ENCODE peak calls at places on chromosomes 12 and 14, in seven cellular contexts. K is H1, O is SK-N-SH, H is stomach, E is A549, N is ovary, Z is esophagus muscularis mucosa. U is an unnamed sample.
A peak's percentile ranks its signal among the peaks of the same experiment; 100 is the strongest.

GRCh38 chr12:121494093-121494787 is 86.6 kb downstream of the KDM2B start:
- DNase-seq in H (peak; percentile 46), K (peak; percentile 33), N (peak; percentile 25), Z (no peak), O (peak; percentile 73), E (peak; percentile 57), U (peak; percentile 33)

GRCh38 chr12:104348994-104349494 is 45.5 kb downstream of the EID3 start:
- DNase-seq in H (no peak), N (no peak), K (no peak), O (no peak), Z (no peak), E (no peak), U (no peak)

GRCh38 chr14:24364841-24365240 is 3.1 kb upstream of the NFATC4 start:
- DNase-seq in N (no peak), H (no peak), K (no peak), E (no peak), O (no peak), Z (no peak), U (no peak)

GRCh38 chr12:62625238-62625637 is 158.6 kb downstream of the MON2 start:
- DNase-seq in O (no peak), Z (peak; percentile 86), N (no peak), K (no peak), H (peak; percentile 40), E (no peak), U (no peak)

GRCh38 chr14:53921027-53921426 is 35.6 kb downstream of the BMP4 start:
- DNase-seq in N (no peak), H (no peak), Z (no peak), E (no peak), K (no peak), O (no peak), U (no peak)

GRCh38 chr12:72072613-72073212 is 134.1 kb downstream of the TPH2 start:
- DNase-seq in H (no peak), E (no peak), O (peak; percentile 20), K (no peak), Z (no peak), N (no peak), U (no peak)

GRCh38 chr12:31000751-31001150 is 72.9 kb upstream of the DDX11 start:
- DNase-seq in K (no peak), Z (no peak), H (no peak), O (no peak), N (no peak), E (no peak), U (no peak)

GRCh38 chr14:65927871-65928270 is 515.3 kb downstream of the FUT8 start:
- DNase-seq in O (no peak), E (no peak), N (no peak), H (peak; percentile 47), K (no peak), Z (peak; percentile 89), U (no peak)

GRCh38 chr14:97408937-97409860 is 612.0 kb downstream of the VRK1 start:
- DNase-seq in Z (no peak), O (no peak), H (no peak), K (no peak), N (no peak), E (no peak), U (no peak)

GRCh38 chr12:15015121-15015520 is 42.3 kb downstream of the PDE6H start:
- DNase-seq in E (no peak), O (no peak), H (no peak), N (no peak), Z (no peak), K (no peak), U (no peak)

GRCh38 chr14:22513066-22513812 is 75.8 kb downstream of the DAD1 start:
- DNase-seq in N (no peak), Z (no peak), O (no peak), K (no peak), E (no peak), H (no peak), U (no peak)

GRCh38 chr12:57454566-57455373 is at the start of gene INHBE:
- DNase-seq in K (peak; percentile 84), O (no peak), E (no peak), Z (no peak), N (no peak), H (no peak), U (no peak)

DNA sequence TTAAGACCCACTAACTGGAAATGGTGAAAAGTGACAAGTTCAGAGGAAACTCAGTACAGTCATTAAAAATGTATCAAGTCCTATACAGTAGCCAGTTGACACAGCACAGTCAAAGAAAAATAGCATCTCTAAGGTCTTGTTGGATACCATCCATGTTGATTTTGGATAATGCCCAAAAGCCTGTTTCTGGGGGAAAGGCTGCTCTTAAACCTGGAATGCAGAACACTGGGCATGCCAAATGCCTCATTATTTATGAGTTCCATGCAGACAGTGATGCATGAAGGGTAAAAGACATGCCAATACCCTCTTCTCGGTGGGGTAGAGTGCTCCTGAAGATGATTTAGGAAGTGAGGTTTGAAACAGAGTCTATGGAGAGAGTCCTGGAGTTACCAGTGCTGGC is 29.6 kb downstream of the KCNK13 start:
- DNase-seq in K (no peak), E (no peak), Z (peak; percentile 74), O (peak; percentile 50), H (no peak), N (no peak), U (no peak)
- TF ChIP-seq EP300 in K (no peak), E (no peak), Z (no peak), O (peak; percentile 39), H (no peak), N (no peak), U (no peak)

GRCh38 chr14:70600382-70601157 is at the start of gene MED6:
- DNase-seq in H (peak; percentile 94), K (peak; percentile 63), N (peak; percentile 90), O (peak; percentile 96), Z (peak; percentile 96), E (peak; percentile 78), U (peak; percentile 82)

GRCh38 chr14:70602254-70602653 is 1.8 kb upstream of the MED6 start:
- DNase-seq in O (no peak), N (no peak), H (no peak), E (no peak), Z (no peak), K (no peak), U (no peak)

GRCh38 chr14:70595443-70596185 is 4.8 kb downstream of the MED6 start:
- DNase-seq in K (no peak), E (no peak), Z (no peak), N (no peak), H (no peak), O (no peak), U (no peak)

DNA sequence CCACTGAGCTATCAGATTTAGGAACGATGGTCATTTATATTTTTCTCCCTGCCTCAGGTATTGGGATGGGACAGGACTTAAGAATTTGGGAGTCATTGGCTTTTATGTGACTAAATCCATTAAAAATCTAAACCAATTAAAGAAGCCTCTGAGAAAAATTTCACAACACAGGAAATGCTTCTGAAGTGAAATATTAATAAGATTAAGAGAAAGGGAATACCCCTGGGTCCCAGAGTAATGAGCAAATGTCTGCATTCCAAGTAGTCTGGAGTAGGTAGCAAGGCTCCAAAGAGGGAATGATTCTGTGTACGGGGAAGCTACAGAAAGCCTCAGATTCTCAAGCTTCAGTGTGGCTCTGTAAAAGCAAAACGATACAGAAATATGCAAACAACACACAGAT is 707 bp upstream of the MED6 start:
- DNase-seq in H (no peak), E (no peak), O (no peak), K (no peak), Z (no peak), N (no peak), U (no peak)
- H3K4me3 ChIP-seq in H (peak overlapping the region; percentile 83), E (peak overlapping the region; percentile 99), O (peak overlapping the region; percentile 60), K (peak overlapping the region; percentile 45), Z (peak overlapping the region; percentile 78), N (peak overlapping the region; percentile 87), U (peak overlapping the region; percentile 75)

GRCh38 chr12:120257041-120257821 is 8.3 kb downstream of the PXN start:
- DNase-seq in Z (no peak), N (peak; percentile 58), E (no peak), H (peak; percentile 42), O (peak; percentile 54), K (no peak), U (no peak)

GRCh38 chr12:120252071-120252906 is 13.2 kb downstream of the PXN start:
- DNase-seq in K (no peak), E (no peak), O (no peak), Z (no peak), H (no peak), N (no peak), U (no peak)

GRCh38 chr12:120258323-120258896 is 7.1 kb downstream of the PXN start:
- DNase-seq in E (no peak), O (no peak), N (no peak), H (no peak), Z (no peak), K (no peak), U (no peak)

GRCh38 chr12:120249875-120250795 is 15.4 kb downstream of the PXN start:
- DNase-seq in Z (no peak), O (no peak), K (no peak), E (no peak), H (no peak), N (no peak), U (peak; percentile 89)

GRCh38 chr12:120254809-120255208 is 10.7 kb downstream of the PXN start:
- DNase-seq in E (no peak), Z (no peak), H (no peak), K (no peak), N (no peak), O (no peak), U (no peak)
- H3K27ac ChIP-seq in E (no peak overlapping the region), Z (peak overlapping the region; percentile 96), H (peak overlapping the region; percentile 87), K (no peak overlapping the region), N (no peak overlapping the region), O (no peak overlapping the region), U (peak overlapping the region; percentile 50)

GRCh38 chr12:46265734-46266133 is 3.1 kb downstream of the SLC38A1 start:
- DNase-seq in K (no peak), E (no peak), N (no peak), O (no peak), Z (no peak), H (no peak), U (no peak)

GRCh38 chr12:46268349-46268616 is 560 bp downstream of the SLC38A1 start:
- DNase-seq in Z (no peak), E (no peak), N (no peak), K (no peak), O (no peak), H (no peak), U (no peak)

GRCh38 chr12:46267618-46268348 is 1.1 kb downstream of the SLC38A1 start:
- DNase-seq in K (no peak), H (no peak), Z (no peak), N (peak; percentile 26), E (no peak), O (peak; percentile 60), U (peak; percentile 8)

GRCh38 chr12:46266382-46266791 is 2.5 kb downstream of the SLC38A1 start:
- DNase-seq in O (peak; percentile 41), E (peak; percentile 41), H (no peak), K (no peak), N (no peak), Z (no peak), U (no peak)

DNA sequence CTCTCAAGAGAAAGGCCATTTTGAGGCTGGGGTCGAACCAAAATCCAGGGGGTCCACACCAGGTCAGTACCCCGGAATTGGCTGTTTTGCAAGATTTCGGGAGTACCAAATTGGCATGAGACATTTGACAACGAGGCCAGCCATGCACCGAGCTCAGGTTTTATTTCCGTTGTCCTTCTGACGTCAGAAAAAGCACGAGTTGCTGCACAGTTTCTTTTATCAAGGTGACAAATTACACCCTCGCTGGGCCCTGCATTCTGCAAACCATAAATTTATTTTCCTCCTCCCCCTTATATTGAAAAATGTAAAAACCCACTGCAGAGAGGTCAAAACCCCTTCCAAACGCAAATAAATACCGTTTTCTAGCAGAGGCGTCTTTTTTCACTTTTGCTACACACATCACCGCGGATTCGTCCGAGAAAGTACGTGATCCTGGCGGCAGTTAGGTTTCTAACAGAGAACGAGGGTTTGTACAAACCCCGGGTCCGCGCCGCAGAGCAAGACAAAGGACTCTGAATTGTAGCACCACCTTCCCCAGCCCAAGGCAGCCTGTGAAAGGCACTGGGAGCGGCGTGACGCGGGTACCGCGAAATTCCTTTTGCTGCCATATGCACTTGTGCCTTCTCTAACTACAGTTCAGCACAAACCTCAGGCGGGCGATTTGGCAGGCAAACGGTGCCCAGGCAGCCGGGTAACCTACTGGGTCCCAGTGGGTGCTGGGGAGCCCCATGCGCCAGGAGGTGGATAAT is 1.8 kb downstream of the SLC38A1 start:
- DNase-seq in K (no peak), H (peak; percentile 70), E (peak; percentile 24), N (peak; percentile 38), O (peak; percentile 60), Z (peak; percentile 93), U (no peak)
- TF ChIP-seq EP300 in K (no peak), H (no peak), E (no peak), N (no peak), O (no peak), Z (no peak), U (no peak)